ENCODE peak calls at places on chromosomes 1 and 21, in four cellular contexts. K, G, P and B are unnamed samples.

GRCh38 chr1:180854456-180854855 is 58.2 kb upstream of the KIAA1614 start:
- DNase-seq in K (no peak), G (no peak), P (peak), B (no peak)

GRCh38 chr1:30759718-30760281 is 2.2 kb upstream of the LAPTM5 start:
- DNase-seq in K (no peak), G (no peak), P (no peak), B (peak)

GRCh38 chr1:182444497-182444896 is 5.4 kb upstream of the RGSL1 start:
- DNase-seq in K (no peak), G (no peak), P (peak), B (peak)

GRCh38 chr1:17883662-17884395 is 128.7 kb downstream of the ACTL8 start:
- DNase-seq in K (no peak), G (no peak), P (no peak), B (no peak)

GRCh38 chr21:26965567-26966359 is 1.1 kb downstream of the ADAMTS5 start:
- DNase-seq in K (no peak), G (no peak), P (no peak), B (peak)

GRCh38 chr21:45430521-45431501 is 25.8 kb downstream of the COL18A1 start:
- DNase-seq in K (no peak), G (peak), P (peak), B (peak)

GRCh38 chr1:206537141-206537540 is 29.8 kb downstream of the RASSF5 start:
- DNase-seq in K (no peak), G (no peak), P (no peak), B (peak)

GRCh38 chr1:14970799-14971141 is 182.8 kb upstream of the TMEM51 start:
- DNase-seq in K (no peak), G (no peak), P (no peak), B (no peak)

GRCh38 chr1:111219466-111220286 is 7.8 kb upstream of the CHI3L2 start:
- DNase-seq in K (peak), G (no peak), P (no peak), B (no peak)

GRCh38 chr1:232380131-232380530 is 249.8 kb downstream of the SIPA1L2 start:
- DNase-seq in K (no peak), G (no peak), P (no peak), B (no peak)

GRCh38 chr1:35030338-35031102 is 1.2 kb downstream of the ZMYM6 start:
- DNase-seq in K (no peak), G (no peak), P (peak), B (no peak)

GRCh38 chr1:171226757-171227370 is 21.4 kb upstream of the FMO1 start:
- DNase-seq in K (peak), G (peak), P (peak), B (peak)

GRCh38 chr1:34929853-34930701 is 627 bp upstream of the DLGAP3 start:
- DNase-seq in K (no peak), G (no peak), P (no peak), B (peak)

GRCh38 chr1:187951817-187952216 is 1123.1 kb downstream of the PLA2G4A start:
- DNase-seq in K (no peak), G (no peak), P (no peak), B (no peak)

GRCh38 chr1:25695991-25696330 is 79.4 kb downstream of the MAN1C1 start:
- DNase-seq in K (no peak), G (no peak), P (no peak), B (no peak)

GRCh38 chr1:44246806-44247205 is 33.5 kb downstream of the DMAP1 start:
- DNase-seq in K (no peak), G (no peak), P (no peak), B (no peak)

GRCh38 chr1:215888159-215888558 is 321.1 kb downstream of the KCTD3 start:
- DNase-seq in K (no peak), G (no peak), P (no peak), B (peak)

GRCh38 chr1:111971396-111971795 is 18.1 kb downstream of the KCND3 start:
- DNase-seq in K (no peak), G (no peak), P (no peak), B (no peak)

GRCh38 chr1:204885790-204886189 is 15.1 kb downstream of the NFASC start:
- DNase-seq in K (no peak), G (no peak), P (no peak), B (no peak)

GRCh38 chr21:41121785-41122415 is 46.1 kb upstream of the BACE2 start:
- DNase-seq in K (peak), G (peak), P (peak), B (peak)

GRCh38 chr1:109669246-109669948 is 1.5 kb downstream of the GSTM2 start:
- DNase-seq in K (no peak), G (no peak), P (no peak), B (no peak)

GRCh38 chr1:22739648-22740385 is 29.2 kb downstream of the EPHB2 start:
- DNase-seq in K (no peak), G (no peak), P (peak), B (no peak)

DNA sequence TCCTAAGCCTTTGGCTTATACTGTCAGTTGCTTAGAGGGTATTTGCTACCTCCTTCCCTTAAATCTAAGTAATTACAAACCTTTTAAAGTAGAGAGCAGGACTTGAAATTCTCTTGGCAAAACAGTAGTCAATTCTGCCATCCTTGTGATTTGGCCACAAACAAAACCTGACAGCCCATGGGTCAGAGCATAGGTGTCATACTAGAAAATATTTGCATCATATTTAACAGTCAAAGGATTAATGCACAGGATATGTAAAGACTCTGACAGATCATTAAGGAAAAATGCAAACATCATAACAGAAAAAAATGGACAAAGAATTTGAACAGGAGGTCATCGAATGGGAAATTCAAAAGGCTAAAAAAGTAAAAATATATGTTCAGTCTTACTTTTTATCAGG is 50.5 kb downstream of the ZFYVE9 start:
- DNase-seq in K (no peak), G (no peak), P (no peak), B (no peak)
- TF ChIP-seq JUNB in K (no peak), G (no peak), P (no peak), B (no peak)

GRCh38 chr1:42853116-42853884 is 6.9 kb downstream of the ZNF691 start:
- DNase-seq in K (no peak), G (no peak), P (no peak), B (no peak)
- H2AFZ ChIP-seq in K (no peak), G (no peak), P (no peak), B (no peak)

DNA sequence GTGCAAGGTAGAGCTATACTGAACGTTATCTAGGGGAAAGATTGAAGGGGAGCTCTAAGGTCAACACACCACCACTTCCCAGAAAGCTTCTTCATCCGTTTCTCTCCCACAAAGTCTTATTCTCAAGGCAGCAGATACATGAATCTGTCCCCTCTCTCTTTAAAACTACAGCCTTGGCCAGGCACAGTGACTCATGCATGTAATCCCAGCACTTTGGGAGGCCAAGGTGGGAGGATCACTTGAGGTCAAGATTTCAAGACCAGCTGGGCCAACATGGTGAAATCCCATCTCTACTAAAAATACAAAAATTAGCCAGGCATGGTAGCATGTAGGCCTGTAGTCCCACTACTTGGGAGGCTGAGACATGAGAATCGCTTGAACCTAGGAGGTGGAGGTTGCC is 8.1 kb downstream of the CYP4X1 start:
- DNase-seq in K (no peak), G (no peak), P (no peak), B (no peak)
- TF ChIP-seq JUNB in K (no peak), G (no peak), P (no peak), B (no peak)

DNA sequence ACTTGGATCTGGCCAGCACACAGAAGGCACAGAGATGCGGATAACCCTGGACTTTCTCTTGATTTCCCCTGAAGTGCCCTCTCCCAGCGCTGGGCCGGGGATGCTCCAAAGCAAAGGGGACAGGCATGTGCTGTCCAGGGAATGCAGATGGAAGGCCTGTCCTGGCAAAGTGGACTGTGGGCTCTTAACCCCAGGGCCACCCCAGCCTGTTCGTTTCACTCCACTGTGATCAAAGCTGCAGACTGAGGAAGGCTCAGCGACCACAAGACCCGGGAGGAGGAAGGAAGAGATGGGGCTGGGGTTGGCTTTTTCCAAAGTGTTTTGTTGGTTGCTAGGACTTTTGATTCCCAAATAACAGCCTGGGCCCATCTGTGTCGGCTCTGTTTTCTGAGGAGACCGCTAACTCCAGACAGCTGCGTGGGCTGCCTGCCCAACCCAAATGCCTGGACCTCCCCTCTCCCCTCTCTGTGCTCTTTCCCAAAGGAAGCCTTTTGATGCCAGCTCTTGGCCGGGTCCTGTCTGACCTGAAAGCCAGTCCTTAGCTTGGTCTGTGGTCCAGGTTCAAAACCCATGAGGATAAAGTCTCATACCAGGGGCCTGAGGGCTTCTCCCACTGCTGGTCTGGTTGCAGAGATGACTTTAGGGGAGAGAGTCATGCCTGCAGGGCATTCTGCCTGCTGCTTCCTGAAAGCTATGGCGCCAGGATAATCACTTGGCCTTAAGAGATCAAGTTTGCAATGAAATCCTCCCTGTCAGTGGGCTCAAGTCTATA is 119.6 kb upstream of the CD34 start:
- DNase-seq in K (no peak), G (no peak), P (no peak), B (no peak)
- H2AFZ ChIP-seq in K (no peak), G (no peak), P (no peak), B (no peak)

GRCh38 chr1:160741092-160741501 is 2.0 kb downstream of the SLAMF7 start:
- DNase-seq in K (no peak), G (no peak), P (no peak), B (no peak)
- TF ChIP-seq JUNB in K (no peak), G (no peak), P (no peak), B (no peak)